ENCODE peak calls at places on chromosomes 5 and 9, in seven cellular contexts. O, D, N, G, Y, Z and R are unnamed samples.

GRCh38 chr5:38292228-38292627 is 33.9 kb downstream of the EGFLAM start:
- DNase-seq in O (no peak), D (no peak), N (no peak), G (peak; percentile 10), Y (no peak), Z (no peak), R (no peak)

GRCh38 chr5:10565785-10566506 is 2.1 kb downstream of the ANKRD33B start:
- DNase-seq in O (no peak), D (no peak), N (no peak), G (peak; percentile 45), Y (no peak), Z (no peak), R (no peak)

GRCh38 chr9:68546596-68547390 is 6.1 kb upstream of the TMEM252 start:
- DNase-seq in O (no peak), D (peak; percentile 92), N (no peak), G (no peak), Y (no peak), Z (peak; percentile 37), R (no peak)

GRCh38 chr5:31728039-31728438 is 89.1 kb downstream of the PDZD2 start:
- DNase-seq in O (no peak), D (no peak), N (no peak), G (no peak), Y (no peak), Z (no peak), R (no peak)

GRCh38 chr5:90645024-90645610 is 86.5 kb downstream of the ADGRV1 start:
- DNase-seq in O (peak; percentile 1), D (no peak), N (no peak), G (no peak), Y (no peak), Z (no peak), R (peak; percentile 1)

GRCh38 chr5:36367524-36367923 is 65.8 kb upstream of the RANBP3L start:
- DNase-seq in O (no peak), D (no peak), N (no peak), G (no peak), Y (no peak), Z (no peak), R (peak; percentile 68)

GRCh38 chr9:101062686-101063085 is 34.2 kb downstream of the PLPPR1 start:
- DNase-seq in O (no peak), D (no peak), N (no peak), G (no peak), Y (no peak), Z (no peak), R (no peak)

GRCh38 chr5:36878421-36879088 is 2.0 kb downstream of the NIPBL start:
- DNase-seq in O (peak; percentile 71), D (no peak), N (no peak), G (peak; percentile 56), Y (peak; percentile 20), Z (no peak), R (peak; percentile 69)

GRCh38 chr9:111873901-111874300 is 22.7 kb upstream of the UGCG start:
- DNase-seq in O (no peak), D (no peak), N (no peak), G (no peak), Y (no peak), Z (no peak), R (no peak)

GRCh38 chr9:136853596-136854112 is 1.5 kb downstream of the MAMDC4 start:
- DNase-seq in O (no peak), D (no peak), N (no peak), G (no peak), Y (no peak), Z (no peak), R (no peak)

GRCh38 chr5:174328626-174329299 is 283.3 kb downstream of the NSG2 start:
- DNase-seq in O (peak; percentile 26), D (no peak), N (no peak), G (no peak), Y (peak; percentile 41), Z (no peak), R (peak; percentile 58)

GRCh38 chr9:86406366-86406765 is 52.2 kb upstream of the TUT7 start:
- DNase-seq in O (peak; percentile 68), D (no peak), N (no peak), G (peak; percentile 17), Y (no peak), Z (no peak), R (peak; percentile 71)

GRCh38 chr9:130208600-130209347 is 36.6 kb downstream of the NCS1 start:
- DNase-seq in O (no peak), D (no peak), N (no peak), G (no peak), Y (no peak), Z (no peak), R (no peak)

GRCh38 chr5:102421647-102422046 is 77.2 kb downstream of the SLCO6A1 start:
- DNase-seq in O (peak; percentile 1), D (no peak), N (no peak), G (peak; percentile 72), Y (no peak), Z (no peak), R (no peak)